ENCODE peak calls at places on chromosomes 7 and 10, in six cellular contexts. G, Q, O, N, D and L are unnamed samples.
A peak's percentile ranks its signal among the peaks of the same experiment; 100 is the strongest.

GRCh38 chr7:6026011-6026819 is 5.0 kb upstream of the ANKRD61 start:
- DNase-seq in G (peak; percentile 61), Q (peak; percentile 69), O (peak; percentile 40), N (peak; percentile 50), D (peak; percentile 83), L (peak; percentile 75)

GRCh38 chr7:46032936-46033335 is 111.9 kb upstream of the IGFBP3 start:
- DNase-seq in G (no peak), Q (no peak), O (no peak), N (no peak), D (no peak), L (no peak)

GRCh38 chr10:120221873-120222485 is 235.0 kb upstream of the PLPP4 start:
- DNase-seq in G (no peak), Q (no peak), O (peak; percentile 60), N (peak; percentile 64), D (no peak), L (no peak)

GRCh38 chr10:38184477-38184876 is 90.3 kb downstream of the ZNF37A start:
- DNase-seq in G (no peak), Q (no peak), O (no peak), N (no peak), D (no peak), L (no peak)

GRCh38 chr7:101122933-101123702 is 3.8 kb upstream of the SERPINE1 start:
- DNase-seq in G (no peak), Q (no peak), O (no peak), N (no peak), D (no peak), L (no peak)

GRCh38 chr7:117896339-117896738 is 23.1 kb upstream of the CTTNBP2 start:
- DNase-seq in G (no peak), Q (no peak), O (no peak), N (no peak), D (no peak), L (no peak)

GRCh38 chr7:76108540-76109233 is 60.8 kb downstream of the MDH2 start:
- DNase-seq in G (peak; percentile 52), Q (no peak), O (no peak), N (no peak), D (peak; percentile 38), L (no peak)

GRCh38 chr7:879093-879492 is 2.7 kb downstream of the GET4 start:
- DNase-seq in G (no peak), Q (no peak), O (no peak), N (no peak), D (no peak), L (no peak)

GRCh38 chr7:151061241-151062110 is 2.1 kb downstream of the SLC4A2 start:
- DNase-seq in G (peak; percentile 66), Q (no peak), O (no peak), N (peak; percentile 15), D (no peak), L (no peak)

GRCh38 chr7:139481364-139481763 is 2.1 kb downstream of the KLRG2 start:
- DNase-seq in G (no peak), Q (no peak), O (no peak), N (no peak), D (no peak), L (no peak)

GRCh38 chr7:49001610-49002033 is 77.3 kb downstream of the CDC14C start:
- DNase-seq in G (no peak), Q (no peak), O (peak; percentile 78), N (peak; percentile 75), D (peak; percentile 18), L (no peak)

GRCh38 chr10:127041561-127041960 is 136.3 kb downstream of the DOCK1 start:
- DNase-seq in G (no peak), Q (no peak), O (no peak), N (no peak), D (no peak), L (no peak)

GRCh38 chr10:17833656-17834055 is 24.5 kb downstream of the MRC1 start:
- DNase-seq in G (no peak), Q (no peak), O (no peak), N (no peak), D (no peak), L (no peak)

GRCh38 chr10:88091490-88092061 is 228.2 kb downstream of the PTEN start:
- DNase-seq in G (no peak), Q (peak; percentile 54), O (peak; percentile 97), N (no peak), D (no peak), L (no peak)

GRCh38 chr7:30470783-30471182 is 7.8 kb downstream of the NOD1 start:
- DNase-seq in G (peak; percentile 85), Q (no peak), O (no peak), N (no peak), D (peak; percentile 66), L (no peak)

GRCh38 chr7:30470163-30470770 is 8.3 kb downstream of the NOD1 start:
- DNase-seq in G (no peak), Q (no peak), O (no peak), N (no peak), D (peak; percentile 61), L (peak; percentile 48)

GRCh38 chr7:30472081-30472770 is 6.4 kb downstream of the NOD1 start:
- DNase-seq in G (peak; percentile 25), Q (no peak), O (no peak), N (no peak), D (no peak), L (no peak)

GRCh38 chr7:30472771-30473392 is 5.7 kb downstream of the NOD1 start:
- DNase-seq in G (peak; percentile 28), Q (no peak), O (no peak), N (no peak), D (no peak), L (no peak)

DNA sequence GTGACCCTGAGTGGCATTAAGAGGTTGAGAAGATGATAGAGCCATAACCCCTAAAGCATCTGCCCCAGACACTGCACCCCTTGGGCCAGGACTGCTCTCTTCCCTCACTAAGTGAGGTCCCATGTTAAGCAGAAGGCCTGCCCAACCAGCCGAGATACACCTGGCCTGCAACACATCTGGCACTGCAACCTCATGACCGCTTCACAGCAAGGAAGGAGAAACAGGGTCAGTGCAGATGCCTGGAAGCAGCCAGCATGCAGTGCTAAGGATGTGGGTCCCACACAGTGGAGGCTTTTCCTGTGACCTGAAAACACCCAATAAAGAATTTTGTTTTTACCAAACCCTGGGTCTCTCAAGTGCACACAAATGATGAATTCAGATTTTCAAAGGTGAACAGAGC is 7.4 kb downstream of the NOD1 start:
- DNase-seq in G (no peak), Q (no peak), O (no peak), N (no peak), D (no peak), L (no peak)
- TF ChIP-seq CTCF in G (no peak), Q (no peak), O (no peak), N (no peak), D (no peak), L (no peak)

DNA sequence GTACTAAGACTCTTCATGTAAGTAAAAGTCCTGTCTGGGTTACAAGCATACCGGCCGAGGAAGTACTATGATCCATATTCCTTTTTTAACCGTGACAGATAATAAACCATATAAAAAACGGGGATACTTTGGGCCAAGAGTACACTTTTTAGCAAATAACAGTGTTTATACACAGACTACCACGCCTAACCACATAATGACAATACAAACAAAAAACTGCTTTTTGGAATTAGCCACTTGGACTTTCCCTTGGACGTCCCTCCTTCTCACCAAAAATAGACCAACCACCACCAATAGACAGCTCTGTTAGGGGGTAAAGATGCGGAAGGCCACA is 809 bp downstream of the MINDY3 start:
- DNase-seq in G (no peak), Q (no peak), O (no peak), N (no peak), D (no peak), L (no peak)
- H3K27ac ChIP-seq in G (peak overlapping the region; percentile 77), Q (no peak overlapping the region), O (peak overlapping the region; percentile 63), N (no peak overlapping the region), D (peak overlapping the region; percentile 82), L (peak overlapping the region; percentile 84)

GRCh38 chr7:144656960-144657359 is 178.9 kb downstream of the TPK1 start:
- DNase-seq in G (no peak), Q (no peak), O (peak; percentile 76), N (peak; percentile 39), D (no peak), L (no peak)
- TF ChIP-seq CTCF in G (no peak), Q (no peak), O (peak; percentile 54), N (peak; percentile 39), D (peak; percentile 10), L (peak; percentile 31)

GRCh38 chr7:129435414-129435829 is 1.2 kb downstream of the STRIP2 start:
- DNase-seq in G (no peak), Q (no peak), O (no peak), N (no peak), D (no peak), L (no peak)

GRCh38 chr7:129438839-129439640 is 4.8 kb downstream of the STRIP2 start:
- DNase-seq in G (no peak), Q (no peak), O (no peak), N (no peak), D (no peak), L (no peak)

GRCh38 chr7:129436335-129436923 is 2.2 kb downstream of the STRIP2 start:
- DNase-seq in G (no peak), Q (no peak), O (no peak), N (no peak), D (no peak), L (no peak)

GRCh38 chr7:129438281-129438838 is 4.1 kb downstream of the STRIP2 start:
- DNase-seq in G (no peak), Q (no peak), O (no peak), N (no peak), D (no peak), L (no peak)

GRCh38 chr7:129437190-129437589 is 3.0 kb downstream of the STRIP2 start:
- DNase-seq in G (no peak), Q (no peak), O (no peak), N (no peak), D (no peak), L (no peak)
- H3K27ac ChIP-seq in G (no peak overlapping the region), Q (no peak overlapping the region), O (no peak overlapping the region), N (no peak overlapping the region), D (no peak overlapping the region), L (no peak overlapping the region)

GRCh38 chr10:24418532-24418931 is 209.6 kb downstream of the KIAA1217 start:
- DNase-seq in G (no peak), Q (no peak), O (peak; percentile 37), N (no peak), D (no peak), L (no peak)
- TF ChIP-seq CTCF in G (no peak), Q (no peak), O (peak; percentile 41), N (peak; percentile 23), D (peak; percentile 26), L (peak; percentile 18)

DNA sequence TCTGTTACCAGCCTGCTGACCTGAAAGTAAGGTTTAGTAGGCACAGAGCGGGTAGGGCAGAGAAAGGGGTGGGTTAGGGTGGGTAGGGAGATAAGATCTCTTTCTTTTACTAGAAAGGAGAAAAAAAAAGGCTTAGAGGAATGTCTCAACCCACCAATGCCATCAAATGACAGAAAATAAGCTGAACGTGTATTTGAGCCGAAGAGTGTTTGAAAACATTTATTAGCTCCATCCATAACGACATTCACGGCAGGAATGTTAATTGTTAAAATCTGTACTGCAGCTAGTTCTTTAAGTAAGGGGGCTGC is 63.8 kb upstream of the ARID5B start:
- DNase-seq in G (no peak), Q (no peak), O (no peak), N (no peak), D (no peak), L (no peak)
- H3K27ac ChIP-seq in G (no peak overlapping the region), Q (no peak overlapping the region), O (no peak overlapping the region), N (no peak overlapping the region), D (peak overlapping the region; percentile 58), L (no peak overlapping the region)

GRCh38 chr7:51292596-51292995 is 24.0 kb downstream of the COBL start:
- DNase-seq in G (no peak), Q (no peak), O (no peak), N (peak; percentile 48), D (no peak), L (no peak)
- TF ChIP-seq CTCF in G (no peak), Q (no peak), O (no peak), N (no peak), D (no peak), L (no peak)